ENCODE peak calls at places on chromosomes 1 and 21, in six cellular contexts. One of them, this sample, is unnamed.

GRCh38 chr1:61436016-61436415 is 288.9 kb downstream of the TM2D1 start:
- DNase-seq in fibroblast of mammary gland: no peak
- DNase-seq in GM12864: no peak
- DNase-seq in bronchial epithelial cell: no peak
- DNase-seq in fibroblast of the aortic adventitia: peak
- DNase-seq in ovary: no peak
- DNase-seq in this sample: no peak

GRCh38 chr1:181140398-181140797 is 51.9 kb downstream of the IER5 start:
- DNase-seq in fibroblast of mammary gland: peak
- DNase-seq in GM12864: no peak
- DNase-seq in bronchial epithelial cell: peak
- DNase-seq in fibroblast of the aortic adventitia: no peak
- DNase-seq in ovary: no peak
- DNase-seq in this sample: no peak

GRCh38 chr1:58305622-58306021 is 240.9 kb downstream of the OMA1 start:
- DNase-seq in fibroblast of mammary gland: no peak
- DNase-seq in GM12864: no peak
- DNase-seq in bronchial epithelial cell: no peak
- DNase-seq in fibroblast of the aortic adventitia: no peak
- DNase-seq in ovary: no peak
- DNase-seq in this sample: no peak

GRCh38 chr1:146013566-146013937 is 8.0 kb downstream of the HJV start:
- DNase-seq in fibroblast of mammary gland: peak
- DNase-seq in GM12864: no peak
- DNase-seq in bronchial epithelial cell: no peak
- DNase-seq in fibroblast of the aortic adventitia: no peak
- DNase-seq in ovary: no peak
- DNase-seq in this sample: no peak

GRCh38 chr1:31795801-31796621 is 19.8 kb downstream of the SPOCD1 start:
- DNase-seq in fibroblast of mammary gland: peak
- DNase-seq in GM12864: no peak
- DNase-seq in bronchial epithelial cell: peak
- DNase-seq in fibroblast of the aortic adventitia: peak
- DNase-seq in ovary: peak
- DNase-seq in this sample: no peak

GRCh38 chr1:189117072-189117770 is 1360.4 kb downstream of the BRINP3 start:
- DNase-seq in fibroblast of mammary gland: no peak
- DNase-seq in GM12864: no peak
- DNase-seq in bronchial epithelial cell: no peak
- DNase-seq in fibroblast of the aortic adventitia: no peak
- DNase-seq in ovary: no peak
- DNase-seq in this sample: no peak

GRCh38 chr21:35565204-35565611 is 495.1 kb downstream of the SETD4 start:
- DNase-seq in fibroblast of mammary gland: peak
- DNase-seq in GM12864: no peak
- DNase-seq in bronchial epithelial cell: peak
- DNase-seq in fibroblast of the aortic adventitia: peak
- DNase-seq in ovary: no peak
- DNase-seq in this sample: peak

GRCh38 chr1:228079601-228080263 is 2.8 kb upstream of the ARF1 start:
- DNase-seq in fibroblast of mammary gland: no peak
- DNase-seq in GM12864: no peak
- DNase-seq in bronchial epithelial cell: no peak
- DNase-seq in fibroblast of the aortic adventitia: no peak
- DNase-seq in ovary: no peak
- DNase-seq in this sample: peak

GRCh38 chr21:41803316-41803715 is 36.5 kb upstream of the RIPK4 start:
- DNase-seq in fibroblast of mammary gland: no peak
- DNase-seq in GM12864: no peak
- DNase-seq in bronchial epithelial cell: no peak
- DNase-seq in fibroblast of the aortic adventitia: no peak
- DNase-seq in ovary: no peak
- DNase-seq in this sample: no peak

GRCh38 chr1:164735315-164736052 is 176.5 kb downstream of the PBX1 start:
- DNase-seq in fibroblast of mammary gland: peak
- DNase-seq in GM12864: no peak
- DNase-seq in bronchial epithelial cell: peak
- DNase-seq in fibroblast of the aortic adventitia: peak
- DNase-seq in ovary: no peak
- DNase-seq in this sample: no peak

GRCh38 chr1:229368347-229368746 is 25.5 kb upstream of the CCSAP start:
- DNase-seq in fibroblast of mammary gland: no peak
- DNase-seq in GM12864: no peak
- DNase-seq in bronchial epithelial cell: peak
- DNase-seq in fibroblast of the aortic adventitia: no peak
- DNase-seq in ovary: no peak
- DNase-seq in this sample: no peak

GRCh38 chr1:205972491-205973168 is 29.4 kb upstream of the SLC26A9 start:
- DNase-seq in fibroblast of mammary gland: no peak
- DNase-seq in GM12864: no peak
- DNase-seq in bronchial epithelial cell: no peak
- DNase-seq in fibroblast of the aortic adventitia: no peak
- DNase-seq in ovary: no peak
- DNase-seq in this sample: peak

GRCh38 chr1:39721664-39722063 is 17.0 kb upstream of the PPIE start:
- DNase-seq in fibroblast of mammary gland: no peak
- DNase-seq in GM12864: no peak
- DNase-seq in bronchial epithelial cell: no peak
- DNase-seq in fibroblast of the aortic adventitia: no peak
- DNase-seq in ovary: no peak
- DNase-seq in this sample: no peak

GRCh38 chr1:42845866-42846256 is 552 bp upstream of the ZNF691 start:
- DNase-seq in fibroblast of mammary gland: no peak
- DNase-seq in GM12864: no peak
- DNase-seq in bronchial epithelial cell: no peak
- DNase-seq in fibroblast of the aortic adventitia: no peak
- DNase-seq in ovary: no peak
- DNase-seq in this sample: no peak

GRCh38 chr1:46114925-46115603 is 17.4 kb downstream of the PIK3R3 start:
- DNase-seq in fibroblast of mammary gland: no peak
- DNase-seq in GM12864: no peak
- DNase-seq in bronchial epithelial cell: no peak
- DNase-seq in fibroblast of the aortic adventitia: no peak
- DNase-seq in ovary: no peak
- DNase-seq in this sample: no peak

GRCh38 chr1:233734456-233734855 is 120.5 kb downstream of the KCNK1 start:
- DNase-seq in fibroblast of mammary gland: no peak
- DNase-seq in GM12864: no peak
- DNase-seq in bronchial epithelial cell: no peak
- DNase-seq in fibroblast of the aortic adventitia: no peak
- DNase-seq in ovary: no peak
- DNase-seq in this sample: no peak

GRCh38 chr1:233732206-233732605 is 118.3 kb downstream of the KCNK1 start:
- DNase-seq in fibroblast of mammary gland: no peak
- DNase-seq in GM12864: no peak
- DNase-seq in bronchial epithelial cell: no peak
- DNase-seq in fibroblast of the aortic adventitia: no peak
- DNase-seq in ovary: no peak
- DNase-seq in this sample: no peak

GRCh38 chr1:233730380-233730779 is 116.5 kb downstream of the KCNK1 start:
- DNase-seq in fibroblast of mammary gland: no peak
- DNase-seq in GM12864: no peak
- DNase-seq in bronchial epithelial cell: no peak
- DNase-seq in fibroblast of the aortic adventitia: no peak
- DNase-seq in ovary: no peak
- DNase-seq in this sample: no peak

GRCh38 chr1:233735331-233735730 is 121.4 kb downstream of the KCNK1 start:
- DNase-seq in fibroblast of mammary gland: no peak
- DNase-seq in GM12864: no peak
- DNase-seq in bronchial epithelial cell: no peak
- DNase-seq in fibroblast of the aortic adventitia: no peak
- DNase-seq in ovary: no peak
- DNase-seq in this sample: no peak

GRCh38 chr1:233730809-233731208 is 116.9 kb downstream of the KCNK1 start:
- DNase-seq in fibroblast of mammary gland: no peak
- DNase-seq in GM12864: no peak
- DNase-seq in bronchial epithelial cell: no peak
- DNase-seq in fibroblast of the aortic adventitia: no peak
- DNase-seq in ovary: no peak
- DNase-seq in this sample: no peak
- TF ChIP-seq CTCF in fibroblast of mammary gland: no peak
- TF ChIP-seq CTCF in GM12864: no peak
- TF ChIP-seq CTCF in bronchial epithelial cell: peak
- TF ChIP-seq CTCF in fibroblast of the aortic adventitia: peak
- TF ChIP-seq CTCF in ovary: no peak
- TF ChIP-seq CTCF in this sample: no peak

GRCh38 chr1:153627797-153628626 is at the start of gene S100A1:
- DNase-seq in fibroblast of mammary gland: no peak
- DNase-seq in GM12864: no peak
- DNase-seq in bronchial epithelial cell: no peak
- DNase-seq in fibroblast of the aortic adventitia: no peak
- DNase-seq in ovary: peak
- DNase-seq in this sample: no peak

GRCh38 chr1:153624965-153625611 is 2.2 kb downstream of the S100A13 start:
- DNase-seq in fibroblast of mammary gland: no peak
- DNase-seq in GM12864: no peak
- DNase-seq in bronchial epithelial cell: no peak
- DNase-seq in fibroblast of the aortic adventitia: no peak
- DNase-seq in ovary: no peak
- DNase-seq in this sample: no peak

GRCh38 chr1:153626477-153626928 is 802 bp downstream of the S100A13 start:
- DNase-seq in fibroblast of mammary gland: no peak
- DNase-seq in GM12864: no peak
- DNase-seq in bronchial epithelial cell: no peak
- DNase-seq in fibroblast of the aortic adventitia: no peak
- DNase-seq in ovary: no peak
- DNase-seq in this sample: no peak

GRCh38 chr1:153628638-153629342 is 556 bp downstream of the S100A1 start:
- DNase-seq in fibroblast of mammary gland: no peak
- DNase-seq in GM12864: no peak
- DNase-seq in bronchial epithelial cell: no peak
- DNase-seq in fibroblast of the aortic adventitia: no peak
- DNase-seq in ovary: no peak
- DNase-seq in this sample: no peak

DNA sequence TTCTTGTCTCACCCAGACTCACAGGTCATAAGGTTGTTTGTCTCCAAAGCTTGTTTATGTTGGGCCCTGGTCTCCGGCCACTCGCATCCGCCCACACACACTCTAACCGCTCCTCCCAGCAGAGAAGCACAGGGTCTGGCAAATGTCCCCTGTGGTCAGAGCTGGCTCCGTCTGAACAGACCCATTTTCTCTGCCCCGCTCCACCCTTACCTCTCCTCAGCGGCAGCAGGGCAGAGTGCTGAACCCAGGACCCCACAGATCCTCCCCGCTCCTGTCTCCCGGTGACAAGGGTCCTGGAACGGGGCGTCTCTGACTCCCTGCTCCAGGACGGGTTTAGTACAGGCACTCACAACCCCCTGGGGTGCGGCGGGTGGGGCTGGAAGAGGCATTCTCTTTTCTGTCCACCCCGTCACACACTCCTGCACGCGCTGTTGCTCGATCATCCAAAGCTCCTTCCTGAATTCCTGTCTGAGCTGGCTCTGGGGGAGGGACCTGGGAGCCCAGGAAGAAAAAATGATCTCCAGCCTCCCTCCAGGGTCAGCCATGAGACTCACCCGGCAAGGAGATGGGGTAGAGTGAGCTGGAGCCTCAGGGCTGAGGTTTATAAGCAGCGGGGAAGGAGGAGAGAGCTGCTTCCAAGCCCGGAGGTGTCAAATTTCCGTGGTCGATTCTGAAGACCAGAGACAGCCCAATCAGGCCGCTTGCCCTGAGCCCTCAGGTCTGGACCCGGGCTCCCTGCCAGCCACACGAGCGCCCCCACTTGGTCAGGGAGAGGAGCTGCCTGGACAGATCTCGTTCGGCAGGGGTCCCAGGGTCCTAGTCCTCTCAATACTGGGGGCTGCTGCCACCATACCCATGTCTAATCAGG is at the start of gene S100A13:
- DNase-seq in fibroblast of mammary gland: peak
- DNase-seq in GM12864: no peak
- DNase-seq in bronchial epithelial cell: peak
- DNase-seq in fibroblast of the aortic adventitia: peak
- DNase-seq in ovary: peak
- DNase-seq in this sample: no peak
- TF ChIP-seq CTCF in fibroblast of mammary gland: peak
- TF ChIP-seq CTCF in GM12864: peak
- TF ChIP-seq CTCF in bronchial epithelial cell: peak
- TF ChIP-seq CTCF in fibroblast of the aortic adventitia: peak
- TF ChIP-seq CTCF in ovary: peak
- TF ChIP-seq CTCF in this sample: peak

GRCh38 chr1:183834568-183834967 is 29.6 kb downstream of the RGL1 start:
- DNase-seq in fibroblast of mammary gland: no peak
- DNase-seq in GM12864: no peak
- DNase-seq in bronchial epithelial cell: no peak
- DNase-seq in fibroblast of the aortic adventitia: peak
- DNase-seq in ovary: no peak
- DNase-seq in this sample: no peak

GRCh38 chr1:183827801-183828200 is 22.9 kb downstream of the RGL1 start:
- DNase-seq in fibroblast of mammary gland: no peak
- DNase-seq in GM12864: no peak
- DNase-seq in bronchial epithelial cell: no peak
- DNase-seq in fibroblast of the aortic adventitia: no peak
- DNase-seq in ovary: no peak
- DNase-seq in this sample: no peak

GRCh38 chr1:183831336-183831735 is 26.4 kb downstream of the RGL1 start:
- DNase-seq in fibroblast of mammary gland: no peak
- DNase-seq in GM12864: no peak
- DNase-seq in bronchial epithelial cell: no peak
- DNase-seq in fibroblast of the aortic adventitia: no peak
- DNase-seq in ovary: no peak
- DNase-seq in this sample: no peak

GRCh38 chr1:183832472-183832871 is 27.6 kb downstream of the RGL1 start:
- DNase-seq in fibroblast of mammary gland: no peak
- DNase-seq in GM12864: no peak
- DNase-seq in bronchial epithelial cell: no peak
- DNase-seq in fibroblast of the aortic adventitia: no peak
- DNase-seq in ovary: no peak
- DNase-seq in this sample: no peak

GRCh38 chr1:183830389-183830788 is 25.5 kb downstream of the RGL1 start:
- DNase-seq in fibroblast of mammary gland: no peak
- DNase-seq in GM12864: no peak
- DNase-seq in bronchial epithelial cell: no peak
- DNase-seq in fibroblast of the aortic adventitia: no peak
- DNase-seq in ovary: no peak
- DNase-seq in this sample: no peak
- TF ChIP-seq CTCF in fibroblast of mammary gland: no peak
- TF ChIP-seq CTCF in GM12864: no peak
- TF ChIP-seq CTCF in bronchial epithelial cell: no peak
- TF ChIP-seq CTCF in fibroblast of the aortic adventitia: no peak
- TF ChIP-seq CTCF in ovary: no peak
- TF ChIP-seq CTCF in this sample: no peak

GRCh38 chr1:3786468-3787346 is 9.6 kb downstream of the LRRC47 start:
- DNase-seq in fibroblast of mammary gland: no peak
- DNase-seq in GM12864: no peak
- DNase-seq in bronchial epithelial cell: no peak
- DNase-seq in fibroblast of the aortic adventitia: no peak
- DNase-seq in ovary: no peak
- DNase-seq in this sample: no peak

GRCh38 chr1:3787347-3787710 is 9.0 kb downstream of the LRRC47 start:
- DNase-seq in fibroblast of mammary gland: no peak
- DNase-seq in GM12864: no peak
- DNase-seq in bronchial epithelial cell: no peak
- DNase-seq in fibroblast of the aortic adventitia: no peak
- DNase-seq in ovary: no peak
- DNase-seq in this sample: no peak

GRCh38 chr1:3783651-3784474 is 11.3 kb downstream of the SMIM1 start:
- DNase-seq in fibroblast of mammary gland: no peak
- DNase-seq in GM12864: no peak
- DNase-seq in bronchial epithelial cell: no peak
- DNase-seq in fibroblast of the aortic adventitia: no peak
- DNase-seq in ovary: no peak
- DNase-seq in this sample: no peak

GRCh38 chr1:3785045-3785444 is 11.3 kb downstream of the LRRC47 start:
- DNase-seq in fibroblast of mammary gland: no peak
- DNase-seq in GM12864: no peak
- DNase-seq in bronchial epithelial cell: no peak
- DNase-seq in fibroblast of the aortic adventitia: no peak
- DNase-seq in ovary: no peak
- DNase-seq in this sample: no peak

GRCh38 chr1:3785458-3786157 is 10.7 kb downstream of the LRRC47 start:
- DNase-seq in fibroblast of mammary gland: no peak
- DNase-seq in GM12864: no peak
- DNase-seq in bronchial epithelial cell: peak
- DNase-seq in fibroblast of the aortic adventitia: peak
- DNase-seq in ovary: no peak
- DNase-seq in this sample: no peak
- TF ChIP-seq CTCF in fibroblast of mammary gland: peak
- TF ChIP-seq CTCF in GM12864: peak
- TF ChIP-seq CTCF in bronchial epithelial cell: peak
- TF ChIP-seq CTCF in fibroblast of the aortic adventitia: peak
- TF ChIP-seq CTCF in ovary: no peak
- TF ChIP-seq CTCF in this sample: peak

This sample was measured in CD14-positive monocyte.